ENCODE peak calls at places on chromosomes 12 and 14, in seven cellular contexts. H, B, C, F, J, Z and E are unnamed samples.

GRCh38 chr14:102591372-102591943 is 991 bp upstream of the RCOR1 start:
- DNase-seq in H (no peak), B (peak; percentile 67), C (no peak), F (no peak), J (no peak), Z (peak; percentile 42), E (no peak)

GRCh38 chr12:27246774-27247173 is 2.7 kb downstream of the STK38L start:
- DNase-seq in H (no peak), B (no peak), C (no peak), F (no peak), J (no peak), Z (no peak), E (no peak)

GRCh38 chr12:48032597-48032996 is 28.3 kb upstream of the COL2A1 start:
- DNase-seq in H (no peak), B (no peak), C (no peak), F (no peak), J (no peak), Z (no peak), E (no peak)

GRCh38 chr14:104217486-104218360 is 79.3 kb downstream of the KIF26A start:
- DNase-seq in H (no peak), B (no peak), C (no peak), F (no peak), J (no peak), Z (no peak), E (no peak)

GRCh38 chr14:103332143-103332919 is 1.7 kb upstream of the EIF5 start:
- DNase-seq in H (no peak), B (no peak), C (no peak), F (no peak), J (no peak), Z (peak; percentile 60), E (no peak)

GRCh38 chr14:50001999-50002925 is 109.4 kb downstream of the ARF6 start:
- DNase-seq in H (no peak), B (no peak), C (no peak), F (peak; percentile 82), J (no peak), Z (peak; percentile 31), E (no peak)

GRCh38 chr12:109723311-109723791 is 9.7 kb downstream of the FAM222A start:
- DNase-seq in H (no peak), B (peak; percentile 75), C (no peak), F (no peak), J (no peak), Z (no peak), E (no peak)

GRCh38 chr14:38210168-38210567 is 2.5 kb downstream of the SSTR1 start:
- DNase-seq in H (no peak), B (no peak), C (no peak), F (no peak), J (no peak), Z (no peak), E (no peak)

GRCh38 chr12:97308576-97309198 is 153.9 kb upstream of the RMST start:
- DNase-seq in H (peak; percentile 39), B (no peak), C (no peak), F (peak; percentile 15), J (peak; percentile 46), Z (peak; percentile 50), E (peak; percentile 35)

GRCh38 chr12:107660230-107660629 is 25.4 kb upstream of the PWP1 start:
- DNase-seq in H (no peak), B (no peak), C (no peak), F (no peak), J (no peak), Z (peak; percentile 24), E (no peak)

GRCh38 chr12:46380881-46381280 is 8.3 kb upstream of the SLC38A2 start:
- DNase-seq in H (no peak), B (no peak), C (no peak), F (no peak), J (no peak), Z (no peak), E (no peak)

GRCh38 chr14:89201645-89202044 is 215.4 kb downstream of the FOXN3 start:
- DNase-seq in H (no peak), B (no peak), C (no peak), F (peak; percentile 20), J (no peak), Z (no peak), E (no peak)

GRCh38 chr12:45343269-45344051 is 127.6 kb downstream of the ANO6 start:
- DNase-seq in H (peak; percentile 46), B (no peak), C (no peak), F (no peak), J (no peak), Z (peak; percentile 17), E (no peak)

GRCh38 chr14:50173891-50174290 is 57.5 kb downstream of the SOS2 start:
- DNase-seq in H (no peak), B (no peak), C (no peak), F (no peak), J (no peak), Z (no peak), E (no peak)

GRCh38 chr12:122003646-122004611 is 17.8 kb upstream of the BCL7A start:
- DNase-seq in H (no peak), B (no peak), C (no peak), F (no peak), J (no peak), Z (peak; percentile 14), E (no peak)

GRCh38 chr12:108447168-108447840 is 67.8 kb upstream of the FICD start:
- DNase-seq in H (no peak), B (peak; percentile 35), C (no peak), F (no peak), J (no peak), Z (no peak), E (no peak)

GRCh38 chr14:51342226-51342625 is 102.2 kb downstream of the TMX1 start:
- DNase-seq in H (peak; percentile 7), B (no peak), C (no peak), F (no peak), J (no peak), Z (peak; percentile 1), E (peak; percentile 18)

GRCh38 chr12:128266086-128266485 is 884 bp upstream of the TMEM132C start:
- DNase-seq in H (no peak), B (no peak), C (no peak), F (no peak), J (no peak), Z (no peak), E (no peak)

GRCh38 chr14:86596024-86596423 is 1066.1 kb downstream of the FLRT2 start:
- DNase-seq in H (no peak), B (no peak), C (no peak), F (no peak), J (no peak), Z (no peak), E (no peak)

GRCh38 chr14:103041464-103041863 is 15.9 kb downstream of the CDC42BPB start:
- DNase-seq in H (no peak), B (no peak), C (no peak), F (no peak), J (no peak), Z (no peak), E (no peak)

GRCh38 chr12:64682572-64683277 is 72.4 kb downstream of the RASSF3 start:
- DNase-seq in H (no peak), B (peak; percentile 80), C (no peak), F (no peak), J (no peak), Z (no peak), E (no peak)

GRCh38 chr12:56338643-56339422 is at the start of gene IL23A:
- DNase-seq in H (no peak), B (no peak), C (peak; percentile 63), F (peak; percentile 61), J (no peak), Z (no peak), E (no peak)

GRCh38 chr12:51591020-51591901 is at the start of gene SCN8A:
- DNase-seq in H (no peak), B (peak; percentile 94), C (no peak), F (no peak), J (peak; percentile 16), Z (peak; percentile 49), E (no peak)

GRCh38 chr12:51592034-51592705 is 1.1 kb downstream of the SCN8A start:
- DNase-seq in H (no peak), B (peak; percentile 19), C (no peak), F (no peak), J (no peak), Z (no peak), E (no peak)

GRCh38 chr12:51589060-51589459 is 2.0 kb upstream of the SCN8A start:
- DNase-seq in H (no peak), B (no peak), C (no peak), F (no peak), J (no peak), Z (no peak), E (no peak)

GRCh38 chr12:51589557-51590176 is 1.4 kb upstream of the SCN8A start:
- DNase-seq in H (no peak), B (no peak), C (no peak), F (no peak), J (no peak), Z (no peak), E (no peak)

GRCh38 chr12:51590347-51591019 is 550 bp upstream of the SCN8A start:
- DNase-seq in H (peak; percentile 62), B (peak; percentile 96), C (peak; percentile 60), F (no peak), J (peak; percentile 51), Z (peak; percentile 88), E (no peak)
- TF ChIP-seq CTCF in H (peak; percentile 68), B (peak; percentile 44), C (peak; percentile 86), F (peak; percentile 44), J (peak; percentile 41), Z (peak; percentile 29), E (peak; percentile 94)

DNA sequence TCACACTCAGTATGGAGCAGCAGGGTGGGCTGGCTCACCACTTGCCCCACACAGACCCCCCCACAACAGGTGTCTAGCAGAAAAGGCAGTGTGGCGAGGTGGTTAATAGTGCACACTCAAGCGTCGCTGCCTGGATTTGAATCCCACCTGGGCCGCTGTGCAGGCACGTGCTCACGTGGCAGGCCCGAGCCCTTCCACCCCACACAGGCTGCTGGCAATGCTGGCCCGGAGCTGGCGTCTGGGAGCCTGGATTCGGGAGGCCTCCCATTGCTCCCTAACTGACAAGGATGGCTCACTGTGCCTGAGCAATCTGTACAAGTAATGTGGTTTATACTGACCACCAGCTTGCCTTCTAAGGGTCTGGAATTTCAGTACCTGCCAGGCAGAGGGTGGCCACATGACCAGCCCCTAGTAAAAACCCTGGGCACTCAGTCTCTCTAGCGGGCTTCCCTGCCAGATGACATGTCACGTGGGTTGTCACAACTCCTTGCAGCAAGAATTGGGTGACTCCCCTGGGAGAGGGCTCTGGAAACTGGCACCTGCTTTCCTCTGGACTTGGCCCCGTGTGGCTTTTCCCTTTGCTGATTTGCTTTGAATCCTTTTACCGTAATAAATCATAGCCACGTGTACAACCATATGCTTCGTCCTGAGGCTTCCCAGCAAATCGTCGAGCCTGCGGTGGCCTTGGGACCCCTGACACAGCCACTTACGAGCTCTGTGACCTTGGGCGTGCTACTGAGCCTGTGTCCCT is 72.8 kb downstream of the SCARB1 start:
- DNase-seq in H (no peak), B (no peak), C (no peak), F (no peak), J (no peak), Z (no peak), E (no peak)
- TF ChIP-seq SIN3A in H (no peak), B (no peak), C (no peak), F (no peak), J (no peak), Z (no peak), E (no peak)

GRCh38 chr14:106518054-106518943 is 991.9 kb downstream of the TMEM121 start:
- DNase-seq in H (no peak), B (peak; percentile 11), C (no peak), F (no peak), J (no peak), Z (peak; percentile 37), E (peak; percentile 12)
- TF ChIP-seq CTCF in H (peak; percentile 49), B (peak; percentile 49), C (no peak), F (peak; percentile 75), J (no peak), Z (peak; percentile 53), E (peak; percentile 22)

GRCh38 chr14:95841680-95842079 is 35.0 kb upstream of the TUNAR start:
- DNase-seq in H (no peak), B (no peak), C (no peak), F (no peak), J (no peak), Z (no peak), E (no peak)
- TF ChIP-seq SIN3A in H (no peak), B (no peak), C (no peak), F (no peak), J (no peak), Z (no peak), E (no peak)